ENCODE peak calls at places on chromosomes 4 and X, in four cellular contexts. J is HepG2, P is K562, M is SK-N-SH. G is an unnamed sample.

GRCh38 chr4:176653406-176654220 is 139.1 kb downstream of the VEGFC start:
- DNase-seq in M (no peak), P (no peak), J (no peak), G (no peak)

GRCh38 chr4:55661398-55662056 is 25.4 kb upstream of the NMU start:
- DNase-seq in J (no peak), P (no peak), M (no peak), G (no peak)

GRCh38 chrX:84187501-84188319 is at the start of gene RPS6KA6:
- DNase-seq in J (no peak), P (no peak), M (peak), G (no peak)

GRCh38 chr4:165326831-165327210 is 648 bp upstream of the MSMO1 start:
- DNase-seq in P (peak), M (peak), J (peak), G (no peak)

GRCh38 chrX:82237328-82237727 is 1035.4 kb downstream of the SH3BGRL start:
- DNase-seq in M (no peak), J (no peak), P (no peak), G (no peak)

GRCh38 chr4:161799687-161800086 is 364.1 kb downstream of the FSTL5 start:
- DNase-seq in P (no peak), M (no peak), J (peak), G (no peak)

GRCh38 chr4:150237110-150237852 is 159.0 kb downstream of the DCLK2 start:
- DNase-seq in P (no peak), J (no peak), M (no peak), G (peak)

GRCh38 chrX:40094041-40094899 is 3.5 kb downstream of the BCOR start:
- DNase-seq in J (no peak), P (no peak), M (peak), G (no peak)

GRCh38 chr4:108113229-108113628 is 55.5 kb downstream of the LEF1 start:
- DNase-seq in J (no peak), M (no peak), P (no peak), G (no peak)
- TF ChIP-seq ELF1 in J (no peak), M (no peak), P (no peak), G (no peak)

DNA sequence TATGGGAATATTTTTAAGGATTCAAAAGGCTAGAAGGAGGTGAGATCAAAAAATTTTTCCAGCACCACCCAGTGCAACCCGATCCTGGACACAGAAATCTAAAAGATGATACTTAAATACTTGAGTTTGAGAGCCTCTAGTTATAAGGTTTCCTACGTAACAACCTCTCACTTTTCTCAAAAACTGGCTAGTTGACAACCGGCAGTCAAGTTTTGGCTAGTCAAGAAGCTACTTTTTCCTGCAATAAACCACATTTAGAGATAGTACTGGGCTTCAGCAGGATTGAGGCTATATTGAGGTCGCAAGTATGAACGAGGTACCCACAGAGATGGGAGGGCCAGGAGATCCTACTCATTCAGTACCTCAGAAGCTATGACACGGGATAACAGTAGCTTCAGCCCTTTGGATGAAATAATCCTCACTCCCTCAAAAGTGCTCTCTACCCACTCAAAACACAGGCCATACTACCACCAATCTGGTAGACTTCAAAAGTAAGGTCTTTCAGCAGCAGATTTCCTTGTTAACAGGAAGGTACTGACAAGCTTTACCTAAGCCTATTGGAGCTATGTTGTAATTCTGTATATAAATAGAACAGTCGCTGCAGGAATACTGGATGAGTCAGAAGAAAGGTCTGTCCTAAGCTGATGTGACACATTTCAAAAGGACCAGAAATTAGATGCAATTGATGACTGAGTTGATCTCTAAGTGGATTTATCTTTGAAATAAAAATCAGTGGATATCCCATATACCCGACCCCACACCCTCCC is 1.5 kb upstream of the TSPAN5 start:
- DNase-seq in J (peak), M (no peak), P (no peak), G (no peak)
- TF ChIP-seq ELF1 in J (no peak), M (no peak), P (no peak), G (no peak)

GRCh38 chrX:107730298-107730655 is 45.3 kb downstream of the TSC22D3 start:
- DNase-seq in M (no peak), P (no peak), J (no peak), G (no peak)
- TF ChIP-seq ELF1 in M (no peak), P (no peak), J (no peak), G (no peak)

GRCh38 chr4:24849662-24850280 is 54.4 kb downstream of the SOD3 start:
- DNase-seq in J (no peak), M (no peak), P (no peak), G (no peak)

GRCh38 chr4:24856586-24856985 is 56.3 kb downstream of the CCDC149 start:
- DNase-seq in M (peak), P (no peak), J (no peak), G (no peak)

GRCh38 chr4:24855741-24856140 is 57.1 kb downstream of the CCDC149 start:
- DNase-seq in J (no peak), M (no peak), P (no peak), G (no peak)

GRCh38 chr4:24850669-24851068 is 55.3 kb downstream of the SOD3 start:
- DNase-seq in P (no peak), J (no peak), M (peak), G (no peak)

GRCh38 chr4:24853142-24853541 is 57.8 kb downstream of the SOD3 start:
- DNase-seq in J (peak), P (no peak), M (no peak), G (no peak)
- TF ChIP-seq ELF1 in J (no peak), P (no peak), M (no peak), G (no peak)

GRCh38 chr4:105145913-105146285 is 777 bp upstream of the TET2 start:
- DNase-seq in J (no peak), M (no peak), P (no peak), G (no peak)
- TF ChIP-seq ELF1 in J (no peak), M (no peak), P (no peak), G (no peak)

DNA sequence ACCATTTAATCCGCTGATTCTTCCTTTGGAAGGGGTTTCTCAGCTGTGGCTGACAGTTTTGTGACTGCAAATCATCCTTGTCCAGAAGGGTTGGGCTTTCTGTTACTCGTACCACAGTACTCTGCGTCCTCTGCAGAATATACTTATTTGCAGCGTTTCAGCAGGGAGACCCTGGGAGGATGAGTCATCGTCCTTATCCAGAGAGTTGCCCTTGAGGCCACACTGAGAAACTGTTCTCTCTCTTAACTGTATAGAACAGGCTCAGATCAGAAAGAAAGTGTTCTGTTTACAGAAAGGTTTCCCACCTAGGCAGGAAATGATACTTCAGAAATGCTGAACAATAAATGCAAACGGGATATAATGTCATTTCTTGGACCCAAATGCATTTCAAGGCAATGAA is 47.7 kb upstream of the DDX53 start:
- DNase-seq in M (peak), P (no peak), J (no peak), G (no peak)
- TF ChIP-seq ELF1 in M (no peak), P (no peak), J (no peak), G (no peak)

GRCh38 chrX:103356023-103356798 is at the start of gene TCEAL9:
- DNase-seq in P (peak), M (peak), J (peak), G (peak)
- TF ChIP-seq ELF1 in P (no peak), M (no peak), J (no peak), G (no peak)

GRCh38 chrX:129963729-129964128 is 18.7 kb upstream of the BCORL1 start:
- DNase-seq in M (no peak), J (no peak), P (no peak), G (no peak)

GRCh38 chrX:129965166-129965565 is 17.3 kb upstream of the BCORL1 start:
- DNase-seq in P (no peak), M (no peak), J (no peak), G (no peak)

GRCh38 chrX:129968968-129969367 is 13.5 kb upstream of the BCORL1 start:
- DNase-seq in M (no peak), P (no peak), J (no peak), G (no peak)
- TF ChIP-seq ELF1 in M (no peak), P (no peak), J (no peak), G (no peak)

GRCh38 chrX:10239611-10240064 is 82.9 kb downstream of the CLCN4 start:
- DNase-seq in J (no peak), P (no peak), M (no peak), G (no peak)
- TF ChIP-seq ELF1 in J (no peak), P (no peak), M (no peak), G (no peak)